ENCODE peak calls at places on chromosomes 16 and 17, in ten cellular contexts. One of them, this sample, is unnamed.

GRCh38 chr16:75244225-75244792 is 7.1 kb downstream of the BCAR1 start:
- DNase-seq in CD4-positive, alpha-beta T cell: no peak
- DNase-seq in HuH-7: no peak
- DNase-seq in fibroblast of the aortic adventitia: peak; percentile 65
- DNase-seq in kidney tubule cell: peak; percentile 54
- DNase-seq in HFF-Myc: no peak
- DNase-seq in AG20443: no peak
- DNase-seq in iPS-NIHi11: no peak
- DNase-seq in activated naive CD4-positive, alpha-beta T cell treated with anti-CD3 and anti-CD28 coated beads, Interleukin-2, amount 10 ng/mL, durations not matched to agents 7 days and 5 days: no peak
- DNase-seq in mucosa of descending colon: peak; percentile 75
- DNase-seq in this sample: no peak

GRCh38 chr16:75026892-75027391 is 28.1 kb downstream of the ZNRF1 start:
- DNase-seq in HFF-Myc: no peak
- DNase-seq in activated naive CD4-positive, alpha-beta T cell treated with anti-CD3 and anti-CD28 coated beads, Interleukin-2, amount 10 ng/mL, durations not matched to agents 7 days and 5 days: no peak
- DNase-seq in kidney tubule cell: no peak
- DNase-seq in mucosa of descending colon: no peak
- DNase-seq in HuH-7: no peak
- DNase-seq in CD4-positive, alpha-beta T cell: no peak
- DNase-seq in AG20443: no peak
- DNase-seq in iPS-NIHi11: no peak
- DNase-seq in fibroblast of the aortic adventitia: peak; percentile 32
- DNase-seq in this sample: no peak

GRCh38 chr16:6753553-6753952 is 579.1 kb upstream of the RBFOX1 start:
- DNase-seq in fibroblast of the aortic adventitia: no peak
- DNase-seq in kidney tubule cell: peak; percentile 16
- DNase-seq in mucosa of descending colon: no peak
- DNase-seq in CD4-positive, alpha-beta T cell: no peak
- DNase-seq in AG20443: no peak
- DNase-seq in HFF-Myc: no peak
- DNase-seq in HuH-7: no peak
- DNase-seq in activated naive CD4-positive, alpha-beta T cell treated with anti-CD3 and anti-CD28 coated beads, Interleukin-2, amount 10 ng/mL, durations not matched to agents 7 days and 5 days: no peak
- DNase-seq in iPS-NIHi11: peak; percentile 13
- DNase-seq in this sample: no peak

GRCh38 chr16:85921026-85921425 is 22.1 kb downstream of the IRF8 start:
- DNase-seq in HuH-7: no peak
- DNase-seq in iPS-NIHi11: no peak
- DNase-seq in kidney tubule cell: no peak
- DNase-seq in mucosa of descending colon: no peak
- DNase-seq in HFF-Myc: no peak
- DNase-seq in AG20443: no peak
- DNase-seq in activated naive CD4-positive, alpha-beta T cell treated with anti-CD3 and anti-CD28 coated beads, Interleukin-2, amount 10 ng/mL, durations not matched to agents 7 days and 5 days: no peak
- DNase-seq in CD4-positive, alpha-beta T cell: no peak
- DNase-seq in fibroblast of the aortic adventitia: no peak
- DNase-seq in this sample: no peak

GRCh38 chr16:66489818-66490217 is 60.1 kb downstream of the TK2 start:
- DNase-seq in fibroblast of the aortic adventitia: no peak
- DNase-seq in HuH-7: no peak
- DNase-seq in iPS-NIHi11: no peak
- DNase-seq in kidney tubule cell: no peak
- DNase-seq in CD4-positive, alpha-beta T cell: no peak
- DNase-seq in AG20443: no peak
- DNase-seq in HFF-Myc: no peak
- DNase-seq in activated naive CD4-positive, alpha-beta T cell treated with anti-CD3 and anti-CD28 coated beads, Interleukin-2, amount 10 ng/mL, durations not matched to agents 7 days and 5 days: no peak
- DNase-seq in mucosa of descending colon: no peak
- DNase-seq in this sample: peak; percentile 21

GRCh38 chr17:75321506-75321905 is 32.3 kb upstream of the SLC25A19 start:
- DNase-seq in kidney tubule cell: no peak
- DNase-seq in HuH-7: no peak
- DNase-seq in iPS-NIHi11: no peak
- DNase-seq in HFF-Myc: no peak
- DNase-seq in activated naive CD4-positive, alpha-beta T cell treated with anti-CD3 and anti-CD28 coated beads, Interleukin-2, amount 10 ng/mL, durations not matched to agents 7 days and 5 days: no peak
- DNase-seq in AG20443: no peak
- DNase-seq in fibroblast of the aortic adventitia: no peak
- DNase-seq in CD4-positive, alpha-beta T cell: no peak
- DNase-seq in mucosa of descending colon: no peak
- DNase-seq in this sample: no peak

GRCh38 chr17:65121916-65122821 is 15.0 kb upstream of the RGS9 start:
- DNase-seq in fibroblast of the aortic adventitia: no peak
- DNase-seq in AG20443: no peak
- DNase-seq in kidney tubule cell: peak; percentile 60
- DNase-seq in activated naive CD4-positive, alpha-beta T cell treated with anti-CD3 and anti-CD28 coated beads, Interleukin-2, amount 10 ng/mL, durations not matched to agents 7 days and 5 days: peak; percentile 41
- DNase-seq in HuH-7: no peak
- DNase-seq in mucosa of descending colon: peak; percentile 35
- DNase-seq in HFF-Myc: no peak
- DNase-seq in CD4-positive, alpha-beta T cell: no peak
- DNase-seq in iPS-NIHi11: no peak
- DNase-seq in this sample: no peak

GRCh38 chr17:26809033-26809432 is 484.9 kb upstream of the WSB1 start:
- DNase-seq in kidney tubule cell: no peak
- DNase-seq in HFF-Myc: no peak
- DNase-seq in activated naive CD4-positive, alpha-beta T cell treated with anti-CD3 and anti-CD28 coated beads, Interleukin-2, amount 10 ng/mL, durations not matched to agents 7 days and 5 days: no peak
- DNase-seq in CD4-positive, alpha-beta T cell: no peak
- DNase-seq in iPS-NIHi11: no peak
- DNase-seq in AG20443: no peak
- DNase-seq in HuH-7: no peak
- DNase-seq in fibroblast of the aortic adventitia: peak; percentile 24
- DNase-seq in mucosa of descending colon: no peak
- DNase-seq in this sample: no peak

GRCh38 chr17:42623732-42624596 is 14.5 kb downstream of the TUBG1 start:
- DNase-seq in iPS-NIHi11: no peak
- DNase-seq in AG20443: no peak
- DNase-seq in activated naive CD4-positive, alpha-beta T cell treated with anti-CD3 and anti-CD28 coated beads, Interleukin-2, amount 10 ng/mL, durations not matched to agents 7 days and 5 days: no peak
- DNase-seq in fibroblast of the aortic adventitia: peak; percentile 67
- DNase-seq in CD4-positive, alpha-beta T cell: no peak
- DNase-seq in HuH-7: no peak
- DNase-seq in kidney tubule cell: peak; percentile 25
- DNase-seq in mucosa of descending colon: peak; percentile 50
- DNase-seq in HFF-Myc: no peak
- DNase-seq in this sample: no peak

GRCh38 chr17:47713980-47714689 is 18.9 kb upstream of the TBX21 start:
- DNase-seq in mucosa of descending colon: no peak
- DNase-seq in HFF-Myc: no peak
- DNase-seq in HuH-7: peak; percentile 45
- DNase-seq in kidney tubule cell: no peak
- DNase-seq in activated naive CD4-positive, alpha-beta T cell treated with anti-CD3 and anti-CD28 coated beads, Interleukin-2, amount 10 ng/mL, durations not matched to agents 7 days and 5 days: no peak
- DNase-seq in AG20443: no peak
- DNase-seq in CD4-positive, alpha-beta T cell: no peak
- DNase-seq in iPS-NIHi11: peak; percentile 75
- DNase-seq in fibroblast of the aortic adventitia: no peak
- DNase-seq in this sample: peak; percentile 83

GRCh38 chr17:70011750-70012149 is 63.3 kb upstream of the KCNJ16 start:
- DNase-seq in HuH-7: no peak
- DNase-seq in kidney tubule cell: no peak
- DNase-seq in AG20443: no peak
- DNase-seq in CD4-positive, alpha-beta T cell: no peak
- DNase-seq in HFF-Myc: no peak
- DNase-seq in activated naive CD4-positive, alpha-beta T cell treated with anti-CD3 and anti-CD28 coated beads, Interleukin-2, amount 10 ng/mL, durations not matched to agents 7 days and 5 days: no peak
- DNase-seq in iPS-NIHi11: no peak
- DNase-seq in mucosa of descending colon: no peak
- DNase-seq in fibroblast of the aortic adventitia: no peak
- DNase-seq in this sample: no peak

GRCh38 chr17:411416-412120 is 59.0 kb upstream of the RPH3AL start:
- DNase-seq in HuH-7: no peak
- DNase-seq in AG20443: no peak
- DNase-seq in fibroblast of the aortic adventitia: no peak
- DNase-seq in kidney tubule cell: peak; percentile 67
- DNase-seq in iPS-NIHi11: no peak
- DNase-seq in mucosa of descending colon: no peak
- DNase-seq in activated naive CD4-positive, alpha-beta T cell treated with anti-CD3 and anti-CD28 coated beads, Interleukin-2, amount 10 ng/mL, durations not matched to agents 7 days and 5 days: no peak
- DNase-seq in CD4-positive, alpha-beta T cell: no peak
- DNase-seq in HFF-Myc: no peak
- DNase-seq in this sample: no peak

GRCh38 chr16:1296688-1297412 is 12.6 kb upstream of the UBE2I start:
- DNase-seq in kidney tubule cell: peak; percentile 97
- DNase-seq in mucosa of descending colon: no peak
- DNase-seq in HFF-Myc: no peak
- DNase-seq in CD4-positive, alpha-beta T cell: no peak
- DNase-seq in HuH-7: no peak
- DNase-seq in fibroblast of the aortic adventitia: peak; percentile 39
- DNase-seq in AG20443: no peak
- DNase-seq in activated naive CD4-positive, alpha-beta T cell treated with anti-CD3 and anti-CD28 coated beads, Interleukin-2, amount 10 ng/mL, durations not matched to agents 7 days and 5 days: peak; percentile 33
- DNase-seq in iPS-NIHi11: no peak
- DNase-seq in this sample: peak; percentile 68

GRCh38 chr17:40307691-40308289 is 1.2 kb upstream of the RARA start:
- DNase-seq in iPS-NIHi11: no peak
- DNase-seq in HuH-7: no peak
- DNase-seq in kidney tubule cell: no peak
- DNase-seq in fibroblast of the aortic adventitia: no peak
- DNase-seq in AG20443: no peak
- DNase-seq in mucosa of descending colon: no peak
- DNase-seq in HFF-Myc: no peak
- DNase-seq in CD4-positive, alpha-beta T cell: no peak
- DNase-seq in activated naive CD4-positive, alpha-beta T cell treated with anti-CD3 and anti-CD28 coated beads, Interleukin-2, amount 10 ng/mL, durations not matched to agents 7 days and 5 days: peak; percentile 18
- DNase-seq in this sample: no peak

GRCh38 chr17:28711723-28712036 is at the start of gene PROCA1:
- DNase-seq in iPS-NIHi11: no peak
- DNase-seq in kidney tubule cell: no peak
- DNase-seq in HuH-7: no peak
- DNase-seq in mucosa of descending colon: no peak
- DNase-seq in AG20443: no peak
- DNase-seq in CD4-positive, alpha-beta T cell: no peak
- DNase-seq in fibroblast of the aortic adventitia: no peak
- DNase-seq in HFF-Myc: no peak
- DNase-seq in activated naive CD4-positive, alpha-beta T cell treated with anti-CD3 and anti-CD28 coated beads, Interleukin-2, amount 10 ng/mL, durations not matched to agents 7 days and 5 days: no peak
- DNase-seq in this sample: peak; percentile 93

GRCh38 chr17:17824780-17825614 is 11.8 kb downstream of the SREBF1 start:
- DNase-seq in fibroblast of the aortic adventitia: no peak
- DNase-seq in HFF-Myc: no peak
- DNase-seq in kidney tubule cell: no peak
- DNase-seq in AG20443: no peak
- DNase-seq in CD4-positive, alpha-beta T cell: no peak
- DNase-seq in mucosa of descending colon: no peak
- DNase-seq in HuH-7: no peak
- DNase-seq in iPS-NIHi11: no peak
- DNase-seq in activated naive CD4-positive, alpha-beta T cell treated with anti-CD3 and anti-CD28 coated beads, Interleukin-2, amount 10 ng/mL, durations not matched to agents 7 days and 5 days: no peak
- DNase-seq in this sample: peak; percentile 73

GRCh38 chr16:67150058-67150832 is 553 bp downstream of the B3GNT9 start:
- DNase-seq in HuH-7: no peak
- DNase-seq in kidney tubule cell: peak; percentile 25
- DNase-seq in fibroblast of the aortic adventitia: peak; percentile 59
- DNase-seq in mucosa of descending colon: peak; percentile 40
- DNase-seq in HFF-Myc: no peak
- DNase-seq in AG20443: peak; percentile 86
- DNase-seq in activated naive CD4-positive, alpha-beta T cell treated with anti-CD3 and anti-CD28 coated beads, Interleukin-2, amount 10 ng/mL, durations not matched to agents 7 days and 5 days: peak; percentile 66
- DNase-seq in iPS-NIHi11: peak; percentile 89
- DNase-seq in CD4-positive, alpha-beta T cell: no peak
- DNase-seq in this sample: peak; percentile 93

GRCh38 chr17:13513039-13513405 is 88.7 kb downstream of the HS3ST3A1 start:
- DNase-seq in HuH-7: no peak
- DNase-seq in kidney tubule cell: no peak
- DNase-seq in HFF-Myc: peak; percentile 9
- DNase-seq in CD4-positive, alpha-beta T cell: no peak
- DNase-seq in AG20443: peak; percentile 57
- DNase-seq in mucosa of descending colon: no peak
- DNase-seq in fibroblast of the aortic adventitia: peak; percentile 54
- DNase-seq in activated naive CD4-positive, alpha-beta T cell treated with anti-CD3 and anti-CD28 coated beads, Interleukin-2, amount 10 ng/mL, durations not matched to agents 7 days and 5 days: no peak
- DNase-seq in iPS-NIHi11: no peak
- DNase-seq in this sample: no peak

GRCh38 chr17:53844476-53845107 is 21.9 kb downstream of the KIF2B start:
- DNase-seq in iPS-NIHi11: no peak
- DNase-seq in activated naive CD4-positive, alpha-beta T cell treated with anti-CD3 and anti-CD28 coated beads, Interleukin-2, amount 10 ng/mL, durations not matched to agents 7 days and 5 days: no peak
- DNase-seq in HFF-Myc: no peak
- DNase-seq in kidney tubule cell: peak; percentile 5
- DNase-seq in fibroblast of the aortic adventitia: no peak
- DNase-seq in AG20443: no peak
- DNase-seq in CD4-positive, alpha-beta T cell: no peak
- DNase-seq in mucosa of descending colon: no peak
- DNase-seq in HuH-7: no peak
- DNase-seq in this sample: no peak

GRCh38 chr16:66561381-66562080 is 4.7 kb upstream of the CMTM1 start:
- DNase-seq in CD4-positive, alpha-beta T cell: no peak
- DNase-seq in AG20443: no peak
- DNase-seq in iPS-NIHi11: no peak
- DNase-seq in kidney tubule cell: no peak
- DNase-seq in activated naive CD4-positive, alpha-beta T cell treated with anti-CD3 and anti-CD28 coated beads, Interleukin-2, amount 10 ng/mL, durations not matched to agents 7 days and 5 days: no peak
- DNase-seq in fibroblast of the aortic adventitia: no peak
- DNase-seq in HuH-7: no peak
- DNase-seq in HFF-Myc: no peak
- DNase-seq in mucosa of descending colon: no peak
- DNase-seq in this sample: no peak

GRCh38 chr17:53319947-53320346 is 502.8 kb upstream of the KIF2B start:
- DNase-seq in AG20443: no peak
- DNase-seq in HFF-Myc: no peak
- DNase-seq in iPS-NIHi11: no peak
- DNase-seq in mucosa of descending colon: no peak
- DNase-seq in activated naive CD4-positive, alpha-beta T cell treated with anti-CD3 and anti-CD28 coated beads, Interleukin-2, amount 10 ng/mL, durations not matched to agents 7 days and 5 days: no peak
- DNase-seq in CD4-positive, alpha-beta T cell: no peak
- DNase-seq in fibroblast of the aortic adventitia: no peak
- DNase-seq in kidney tubule cell: no peak
- DNase-seq in HuH-7: no peak
- DNase-seq in this sample: no peak

GRCh38 chr17:41107941-41108445 is 2.8 kb downstream of the KRTAP4-9 start:
- DNase-seq in HFF-Myc: no peak
- DNase-seq in fibroblast of the aortic adventitia: peak; percentile 11
- DNase-seq in iPS-NIHi11: no peak
- DNase-seq in AG20443: no peak
- DNase-seq in kidney tubule cell: peak; percentile 41
- DNase-seq in HuH-7: no peak
- DNase-seq in activated naive CD4-positive, alpha-beta T cell treated with anti-CD3 and anti-CD28 coated beads, Interleukin-2, amount 10 ng/mL, durations not matched to agents 7 days and 5 days: no peak
- DNase-seq in CD4-positive, alpha-beta T cell: no peak
- DNase-seq in mucosa of descending colon: no peak
- DNase-seq in this sample: no peak